ENCODE peak calls at places on chromosomes 6 and 20, in eight cellular contexts. One of them, this sample, is unnamed.

GRCh38 chr20:41586784-41587183 is 31.4 kb downstream of the CHD6 start:
- DNase-seq in GM06990: no peak
- DNase-seq in transverse colon: no peak
- DNase-seq in gastrocnemius medialis: no peak
- DNase-seq in cardiac fibroblast: no peak
- DNase-seq in mucosa of descending colon: no peak
- DNase-seq in tibial nerve: no peak
- DNase-seq in fibroblast of villous mesenchyme: no peak
- DNase-seq in this sample: no peak

GRCh38 chr20:24211972-24212371 is 223.4 kb upstream of the GGTLC1 start:
- DNase-seq in gastrocnemius medialis: no peak
- DNase-seq in cardiac fibroblast: no peak
- DNase-seq in mucosa of descending colon: no peak
- DNase-seq in GM06990: no peak
- DNase-seq in transverse colon: no peak
- DNase-seq in tibial nerve: no peak
- DNase-seq in fibroblast of villous mesenchyme: no peak
- DNase-seq in this sample: no peak

GRCh38 chr6:53361549-53362031 is 12.8 kb upstream of the ELOVL5 start:
- DNase-seq in cardiac fibroblast: no peak
- DNase-seq in mucosa of descending colon: peak
- DNase-seq in gastrocnemius medialis: no peak
- DNase-seq in transverse colon: no peak
- DNase-seq in fibroblast of villous mesenchyme: no peak
- DNase-seq in GM06990: peak
- DNase-seq in tibial nerve: no peak
- DNase-seq in this sample: peak

GRCh38 chr20:35135867-35136586 is 11.1 kb downstream of the EDEM2 start:
- DNase-seq in tibial nerve: peak
- DNase-seq in mucosa of descending colon: no peak
- DNase-seq in GM06990: no peak
- DNase-seq in fibroblast of villous mesenchyme: peak
- DNase-seq in transverse colon: no peak
- DNase-seq in cardiac fibroblast: peak
- DNase-seq in gastrocnemius medialis: peak
- DNase-seq in this sample: peak

GRCh38 chr6:33162471-33162870 is 29.8 kb downstream of the COL11A2 start:
- DNase-seq in mucosa of descending colon: no peak
- DNase-seq in gastrocnemius medialis: no peak
- DNase-seq in cardiac fibroblast: no peak
- DNase-seq in fibroblast of villous mesenchyme: no peak
- DNase-seq in GM06990: no peak
- DNase-seq in transverse colon: no peak
- DNase-seq in tibial nerve: no peak
- DNase-seq in this sample: no peak

GRCh38 chr6:163866192-163866591 is 451.7 kb downstream of the QKI start:
- DNase-seq in fibroblast of villous mesenchyme: no peak
- DNase-seq in GM06990: no peak
- DNase-seq in mucosa of descending colon: no peak
- DNase-seq in transverse colon: no peak
- DNase-seq in cardiac fibroblast: no peak
- DNase-seq in tibial nerve: no peak
- DNase-seq in gastrocnemius medialis: no peak
- DNase-seq in this sample: no peak

GRCh38 chr20:62362991-62363919 is 3.9 kb downstream of the LAMA5 start:
- DNase-seq in transverse colon: peak
- DNase-seq in cardiac fibroblast: no peak
- DNase-seq in tibial nerve: no peak
- DNase-seq in GM06990: no peak
- DNase-seq in fibroblast of villous mesenchyme: no peak
- DNase-seq in gastrocnemius medialis: peak
- DNase-seq in mucosa of descending colon: no peak
- DNase-seq in this sample: no peak

GRCh38 chr6:149450679-149451360 is 34.0 kb downstream of the ZC3H12D start:
- DNase-seq in cardiac fibroblast: no peak
- DNase-seq in transverse colon: peak
- DNase-seq in fibroblast of villous mesenchyme: no peak
- DNase-seq in mucosa of descending colon: peak
- DNase-seq in tibial nerve: no peak
- DNase-seq in gastrocnemius medialis: no peak
- DNase-seq in GM06990: no peak
- DNase-seq in this sample: no peak

GRCh38 chr20:43666376-43667328 is at the start of gene MYBL2:
- DNase-seq in GM06990: peak
- DNase-seq in cardiac fibroblast: peak
- DNase-seq in fibroblast of villous mesenchyme: peak
- DNase-seq in transverse colon: peak
- DNase-seq in mucosa of descending colon: peak
- DNase-seq in gastrocnemius medialis: no peak
- DNase-seq in tibial nerve: no peak
- DNase-seq in this sample: peak

GRCh38 chr6:109379706-109380105 is 2.6 kb downstream of the CD164 start:
- DNase-seq in cardiac fibroblast: no peak
- DNase-seq in transverse colon: no peak
- DNase-seq in fibroblast of villous mesenchyme: peak
- DNase-seq in gastrocnemius medialis: no peak
- DNase-seq in mucosa of descending colon: no peak
- DNase-seq in tibial nerve: no peak
- DNase-seq in GM06990: no peak
- DNase-seq in this sample: peak

GRCh38 chr6:25414168-25414567 is 135.0 kb downstream of the CARMIL1 start:
- DNase-seq in mucosa of descending colon: no peak
- DNase-seq in fibroblast of villous mesenchyme: no peak
- DNase-seq in tibial nerve: no peak
- DNase-seq in cardiac fibroblast: no peak
- DNase-seq in GM06990: no peak
- DNase-seq in transverse colon: no peak
- DNase-seq in gastrocnemius medialis: no peak
- DNase-seq in this sample: no peak

GRCh38 chr20:34311118-34312023 is 8.2 kb upstream of the AHCY start:
- DNase-seq in fibroblast of villous mesenchyme: no peak
- DNase-seq in tibial nerve: no peak
- DNase-seq in GM06990: no peak
- DNase-seq in transverse colon: peak
- DNase-seq in cardiac fibroblast: no peak
- DNase-seq in mucosa of descending colon: peak
- DNase-seq in gastrocnemius medialis: no peak
- DNase-seq in this sample: no peak

GRCh38 chr6:166907373-166907841 is 48.9 kb downstream of the RNASET2 start:
- DNase-seq in transverse colon: no peak
- DNase-seq in GM06990: peak
- DNase-seq in tibial nerve: no peak
- DNase-seq in cardiac fibroblast: no peak
- DNase-seq in mucosa of descending colon: no peak
- DNase-seq in gastrocnemius medialis: no peak
- DNase-seq in fibroblast of villous mesenchyme: no peak
- DNase-seq in this sample: no peak

DNA sequence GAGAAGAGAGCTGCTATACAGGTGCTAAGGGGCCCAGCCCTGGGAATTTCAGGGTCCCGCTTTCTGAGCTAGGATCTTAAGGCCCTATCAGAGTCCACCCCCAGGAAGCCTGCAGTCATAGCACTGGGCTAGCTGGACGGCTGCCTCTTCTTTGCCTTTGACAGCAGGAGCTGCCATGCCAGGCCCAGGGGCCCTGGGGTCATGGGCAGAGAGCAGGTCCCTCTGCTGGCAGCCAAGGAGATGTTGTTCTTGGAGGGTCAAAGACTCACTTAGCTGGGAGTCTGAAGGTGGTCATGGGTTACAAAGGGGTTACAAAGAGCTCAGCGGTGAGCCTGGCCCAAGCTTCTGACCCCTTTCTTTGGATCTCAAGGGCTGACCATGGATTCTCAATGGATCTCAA is 52.7 kb downstream of the RPP21 start:
- DNase-seq in fibroblast of villous mesenchyme: no peak
- DNase-seq in tibial nerve: no peak
- DNase-seq in transverse colon: no peak
- DNase-seq in GM06990: no peak
- DNase-seq in mucosa of descending colon: no peak
- DNase-seq in cardiac fibroblast: no peak
- DNase-seq in gastrocnemius medialis: no peak
- DNase-seq in this sample: no peak
- TF ChIP-seq CTCF in fibroblast of villous mesenchyme: no peak
- TF ChIP-seq CTCF in tibial nerve: no peak
- TF ChIP-seq CTCF in transverse colon: no peak
- TF ChIP-seq CTCF in GM06990: peak
- TF ChIP-seq CTCF in mucosa of descending colon: no peak
- TF ChIP-seq CTCF in cardiac fibroblast: no peak
- TF ChIP-seq CTCF in gastrocnemius medialis: no peak
- TF ChIP-seq CTCF in this sample: no peak

GRCh38 chr20:57264908-57265648 is 1.4 kb downstream of the BMP7 start:
- DNase-seq in cardiac fibroblast: no peak
- DNase-seq in transverse colon: no peak
- DNase-seq in GM06990: no peak
- DNase-seq in mucosa of descending colon: no peak
- DNase-seq in gastrocnemius medialis: no peak
- DNase-seq in tibial nerve: no peak
- DNase-seq in fibroblast of villous mesenchyme: no peak
- DNase-seq in this sample: no peak
- H3K4me3 ChIP-seq in cardiac fibroblast: no peak
- H3K4me3 ChIP-seq in transverse colon: peak
- H3K4me3 ChIP-seq in GM06990: no peak
- H3K4me3 ChIP-seq in mucosa of descending colon: no peak
- H3K4me3 ChIP-seq in gastrocnemius medialis: no peak
- H3K4me3 ChIP-seq in tibial nerve: peak
- H3K4me3 ChIP-seq in fibroblast of villous mesenchyme: no peak
- H3K4me3 ChIP-seq in this sample: no peak

GRCh38 chr6:35973670-35974222 is 50.7 kb downstream of the SLC26A8 start:
- DNase-seq in fibroblast of villous mesenchyme: no peak
- DNase-seq in mucosa of descending colon: peak
- DNase-seq in gastrocnemius medialis: no peak
- DNase-seq in tibial nerve: no peak
- DNase-seq in GM06990: peak
- DNase-seq in transverse colon: peak
- DNase-seq in cardiac fibroblast: peak
- DNase-seq in this sample: no peak

GRCh38 chr6:35969676-35970075 is 48.8 kb upstream of the SRPK1 start:
- DNase-seq in fibroblast of villous mesenchyme: no peak
- DNase-seq in tibial nerve: no peak
- DNase-seq in transverse colon: no peak
- DNase-seq in gastrocnemius medialis: no peak
- DNase-seq in mucosa of descending colon: no peak
- DNase-seq in cardiac fibroblast: peak
- DNase-seq in GM06990: no peak
- DNase-seq in this sample: no peak

GRCh38 chr6:35970181-35970580 is 49.3 kb upstream of the SRPK1 start:
- DNase-seq in cardiac fibroblast: peak
- DNase-seq in tibial nerve: no peak
- DNase-seq in fibroblast of villous mesenchyme: peak
- DNase-seq in gastrocnemius medialis: no peak
- DNase-seq in transverse colon: no peak
- DNase-seq in GM06990: no peak
- DNase-seq in mucosa of descending colon: no peak
- DNase-seq in this sample: peak

GRCh38 chr6:35977308-35977707 is 47.1 kb downstream of the SLC26A8 start:
- DNase-seq in cardiac fibroblast: no peak
- DNase-seq in tibial nerve: no peak
- DNase-seq in transverse colon: no peak
- DNase-seq in mucosa of descending colon: no peak
- DNase-seq in gastrocnemius medialis: no peak
- DNase-seq in fibroblast of villous mesenchyme: no peak
- DNase-seq in GM06990: no peak
- DNase-seq in this sample: no peak

GRCh38 chr6:35972471-35972985 is 51.6 kb upstream of the SRPK1 start:
- DNase-seq in fibroblast of villous mesenchyme: no peak
- DNase-seq in tibial nerve: no peak
- DNase-seq in mucosa of descending colon: no peak
- DNase-seq in cardiac fibroblast: peak
- DNase-seq in transverse colon: no peak
- DNase-seq in gastrocnemius medialis: no peak
- DNase-seq in GM06990: no peak
- DNase-seq in this sample: no peak
- TF ChIP-seq CTCF in fibroblast of villous mesenchyme: no peak
- TF ChIP-seq CTCF in tibial nerve: no peak
- TF ChIP-seq CTCF in mucosa of descending colon: no peak
- TF ChIP-seq CTCF in cardiac fibroblast: peak
- TF ChIP-seq CTCF in transverse colon: no peak
- TF ChIP-seq CTCF in gastrocnemius medialis: no peak
- TF ChIP-seq CTCF in GM06990: no peak
- TF ChIP-seq CTCF in this sample: no peak

GRCh38 chr6:168385858-168386735 is 54.9 kb upstream of the SMOC2 start:
- DNase-seq in fibroblast of villous mesenchyme: no peak
- DNase-seq in gastrocnemius medialis: no peak
- DNase-seq in cardiac fibroblast: no peak
- DNase-seq in mucosa of descending colon: no peak
- DNase-seq in transverse colon: no peak
- DNase-seq in tibial nerve: no peak
- DNase-seq in GM06990: no peak
- DNase-seq in this sample: no peak

GRCh38 chr6:168386973-168387372 is 54.0 kb upstream of the SMOC2 start:
- DNase-seq in cardiac fibroblast: no peak
- DNase-seq in tibial nerve: no peak
- DNase-seq in mucosa of descending colon: no peak
- DNase-seq in fibroblast of villous mesenchyme: no peak
- DNase-seq in GM06990: no peak
- DNase-seq in transverse colon: no peak
- DNase-seq in gastrocnemius medialis: no peak
- DNase-seq in this sample: no peak

GRCh38 chr6:168387426-168387825 is 53.6 kb upstream of the SMOC2 start:
- DNase-seq in fibroblast of villous mesenchyme: no peak
- DNase-seq in transverse colon: no peak
- DNase-seq in gastrocnemius medialis: no peak
- DNase-seq in mucosa of descending colon: no peak
- DNase-seq in tibial nerve: no peak
- DNase-seq in cardiac fibroblast: no peak
- DNase-seq in GM06990: no peak
- DNase-seq in this sample: no peak

GRCh38 chr6:168384045-168385038 is 56.6 kb upstream of the SMOC2 start:
- DNase-seq in tibial nerve: peak
- DNase-seq in fibroblast of villous mesenchyme: no peak
- DNase-seq in mucosa of descending colon: no peak
- DNase-seq in cardiac fibroblast: peak
- DNase-seq in gastrocnemius medialis: peak
- DNase-seq in GM06990: no peak
- DNase-seq in transverse colon: no peak
- DNase-seq in this sample: peak

GRCh38 chr6:168385380-168385779 is 55.6 kb upstream of the SMOC2 start:
- DNase-seq in fibroblast of villous mesenchyme: no peak
- DNase-seq in tibial nerve: no peak
- DNase-seq in GM06990: no peak
- DNase-seq in mucosa of descending colon: no peak
- DNase-seq in cardiac fibroblast: peak
- DNase-seq in transverse colon: no peak
- DNase-seq in gastrocnemius medialis: peak
- DNase-seq in this sample: no peak
- H3K4me3 ChIP-seq in fibroblast of villous mesenchyme: no peak
- H3K4me3 ChIP-seq in tibial nerve: no peak
- H3K4me3 ChIP-seq in GM06990: no peak
- H3K4me3 ChIP-seq in mucosa of descending colon: no peak
- H3K4me3 ChIP-seq in cardiac fibroblast: no peak
- H3K4me3 ChIP-seq in transverse colon: no peak
- H3K4me3 ChIP-seq in gastrocnemius medialis: no peak
- H3K4me3 ChIP-seq in this sample: no peak

GRCh38 chr6:114453737-114454276 is 111.0 kb upstream of the HS3ST5 start:
- DNase-seq in tibial nerve: no peak
- DNase-seq in mucosa of descending colon: no peak
- DNase-seq in transverse colon: no peak
- DNase-seq in GM06990: no peak
- DNase-seq in cardiac fibroblast: no peak
- DNase-seq in fibroblast of villous mesenchyme: no peak
- DNase-seq in gastrocnemius medialis: no peak
- DNase-seq in this sample: no peak
- TF ChIP-seq CTCF in tibial nerve: no peak
- TF ChIP-seq CTCF in mucosa of descending colon: no peak
- TF ChIP-seq CTCF in transverse colon: no peak
- TF ChIP-seq CTCF in GM06990: no peak
- TF ChIP-seq CTCF in cardiac fibroblast: no peak
- TF ChIP-seq CTCF in fibroblast of villous mesenchyme: no peak
- TF ChIP-seq CTCF in gastrocnemius medialis: no peak
- TF ChIP-seq CTCF in this sample: no peak

This sample was measured in AG10803.